ENCODE peak calls at places on chromosomes 5 and 9, in eight cellular contexts. I is endothelial cell, O is uterus, G is DMS79 treated with DMSO at 0.1 percent for 48 hours, K is mucosa of gallbladder, E is ACHN, S is A673, D is NAMALWA. F is an unnamed sample.

GRCh38 chr9:136339958-136340310 is 12.6 kb downstream of the GPSM1 start:
- DNase-seq in I (no peak), O (no peak), G (no peak), K (no peak), E (no peak), S (no peak), D (no peak), F (no peak)

GRCh38 chr5:79699766-79700400 is 10.2 kb downstream of the CMYA5 start:
- DNase-seq in I (no peak), O (no peak), G (no peak), K (no peak), E (no peak), S (no peak), D (no peak), F (no peak)

GRCh38 chr9:104075801-104076753 is 18.0 kb upstream of the SMC2 start:
- DNase-seq in I (no peak), O (no peak), G (no peak), K (no peak), E (peak), S (peak), D (peak), F (no peak)

GRCh38 chr9:86809968-86810367 is 137.3 kb downstream of the GAS1 start:
- DNase-seq in I (no peak), O (no peak), G (no peak), K (no peak), E (no peak), S (no peak), D (no peak), F (no peak)

GRCh38 chr9:93261735-93262523 is 78.0 kb downstream of the WNK2 start:
- DNase-seq in I (no peak), O (no peak), G (no peak), K (peak), E (no peak), S (no peak), D (no peak), F (no peak)

GRCh38 chr5:42993516-42994284 is 46.4 kb downstream of the ANXA2R start:
- DNase-seq in I (no peak), O (no peak), G (no peak), K (peak), E (no peak), S (peak), D (peak), F (peak)

GRCh38 chr9:101486693-101487442 is 46.8 kb upstream of the RNF20 start:
- DNase-seq in I (peak), O (peak), G (peak), K (peak), E (peak), S (peak), D (no peak), F (no peak)

GRCh38 chr9:99565203-99565602 is 256.5 kb upstream of the NR4A3 start:
- DNase-seq in I (no peak), O (no peak), G (no peak), K (no peak), E (no peak), S (no peak), D (no peak), F (no peak)

GRCh38 chr5:140043508-140043872 is 391 bp upstream of the NRG2 start:
- DNase-seq in I (peak), O (no peak), G (peak), K (no peak), E (peak), S (peak), D (no peak), F (no peak)

GRCh38 chr5:19927919-19928318 is 60.1 kb downstream of the CDH18 start:
- DNase-seq in I (no peak), O (no peak), G (no peak), K (no peak), E (no peak), S (no peak), D (no peak), F (no peak)

GRCh38 chr9:135526730-135527571 is 5.7 kb downstream of the LCN1 start:
- DNase-seq in I (no peak), O (no peak), G (no peak), K (no peak), E (no peak), S (no peak), D (no peak), F (no peak)

GRCh38 chr5:95743248-95743647 is 12.1 kb downstream of the RHOBTB3 start:
- DNase-seq in I (no peak), O (no peak), G (no peak), K (no peak), E (no peak), S (no peak), D (no peak), F (no peak)

GRCh38 chr5:56669534-56670483 is 145.5 kb upstream of the MAP3K1 start:
- DNase-seq in I (no peak), O (no peak), G (peak), K (peak), E (no peak), S (no peak), D (peak), F (peak)

GRCh38 chr5:2895876-2896275 is 144.4 kb upstream of the IRX2 start:
- DNase-seq in I (no peak), O (no peak), G (no peak), K (no peak), E (no peak), S (no peak), D (no peak), F (no peak)

GRCh38 chr5:44847453-44847852 is 38.7 kb downstream of the MRPS30 start:
- DNase-seq in I (no peak), O (no peak), G (no peak), K (no peak), E (no peak), S (no peak), D (no peak), F (no peak)

GRCh38 chr5:150059623-150060022 is 26.7 kb downstream of the CSF1R start:
- DNase-seq in I (no peak), O (no peak), G (no peak), K (no peak), E (no peak), S (no peak), D (no peak), F (no peak)